ENCODE peak calls at places on chromosomes 7 and 10, in five cellular contexts. One of them, this sample, is unnamed.

GRCh38 chr7:112869111-112869774 is 79.0 kb upstream of the TMEM168 start:
- DNase-seq in A549: peak; percentile 40
- DNase-seq in body of pancreas: no peak
- DNase-seq in uterus: no peak
- DNase-seq in fibroblast of mammary gland: peak; percentile 57
- DNase-seq in this sample: peak; percentile 46

GRCh38 chr10:117734626-117735405 is 192.3 kb downstream of the EMX2 start:
- DNase-seq in A549: no peak
- DNase-seq in body of pancreas: no peak
- DNase-seq in uterus: no peak
- DNase-seq in fibroblast of mammary gland: no peak
- DNase-seq in this sample: no peak

GRCh38 chr7:22860784-22861482 is 38.3 kb upstream of the TOMM7 start:
- DNase-seq in A549: peak; percentile 51
- DNase-seq in body of pancreas: no peak
- DNase-seq in uterus: no peak
- DNase-seq in fibroblast of mammary gland: no peak
- DNase-seq in this sample: no peak

GRCh38 chr7:101614098-101614938 is 14.8 kb downstream of the MYL10 start:
- DNase-seq in A549: no peak
- DNase-seq in body of pancreas: no peak
- DNase-seq in uterus: no peak
- DNase-seq in fibroblast of mammary gland: no peak
- DNase-seq in this sample: no peak

GRCh38 chr10:79628083-79628482 is 17.3 kb downstream of the SFTPA1 start:
- DNase-seq in A549: no peak
- DNase-seq in body of pancreas: no peak
- DNase-seq in uterus: no peak
- DNase-seq in fibroblast of mammary gland: no peak
- DNase-seq in this sample: no peak

GRCh38 chr10:108582387-108582786 is 1340.9 kb downstream of the XPNPEP1 start:
- DNase-seq in A549: no peak
- DNase-seq in body of pancreas: no peak
- DNase-seq in uterus: no peak
- DNase-seq in fibroblast of mammary gland: peak; percentile 42
- DNase-seq in this sample: peak; percentile 4

GRCh38 chr10:73899401-73899780 is 11.5 kb upstream of the PLAU start:
- DNase-seq in A549: no peak
- DNase-seq in body of pancreas: peak; percentile 64
- DNase-seq in uterus: no peak
- DNase-seq in fibroblast of mammary gland: peak; percentile 92
- DNase-seq in this sample: peak; percentile 98

GRCh38 chr7:1542329-1542728 is 11.8 kb downstream of the MAFK start:
- DNase-seq in A549: no peak
- DNase-seq in body of pancreas: no peak
- DNase-seq in uterus: no peak
- DNase-seq in fibroblast of mammary gland: no peak
- DNase-seq in this sample: no peak

GRCh38 chr7:154856737-154857136 is 146.2 kb downstream of the PAXIP1 start:
- DNase-seq in A549: no peak
- DNase-seq in body of pancreas: no peak
- DNase-seq in uterus: no peak
- DNase-seq in fibroblast of mammary gland: no peak
- DNase-seq in this sample: no peak

GRCh38 chr7:120344276-120344675 is 71.3 kb downstream of the KCND2 start:
- DNase-seq in A549: no peak
- DNase-seq in body of pancreas: no peak
- DNase-seq in uterus: no peak
- DNase-seq in fibroblast of mammary gland: peak; percentile 24
- DNase-seq in this sample: no peak

GRCh38 chr10:5659702-5660528 is 6.5 kb downstream of the ASB13 start:
- DNase-seq in A549: peak; percentile 43
- DNase-seq in body of pancreas: peak; percentile 75
- DNase-seq in uterus: peak; percentile 52
- DNase-seq in fibroblast of mammary gland: peak; percentile 86
- DNase-seq in this sample: peak; percentile 84

GRCh38 chr10:34655286-34656170 is 159.6 kb downstream of the PARD3 start:
- DNase-seq in A549: peak; percentile 30
- DNase-seq in body of pancreas: peak; percentile 57
- DNase-seq in uterus: no peak
- DNase-seq in fibroblast of mammary gland: peak; percentile 76
- DNase-seq in this sample: peak; percentile 78

GRCh38 chr7:115087437-115087836 is 165.5 kb downstream of the MDFIC start:
- DNase-seq in A549: no peak
- DNase-seq in body of pancreas: peak; percentile 31
- DNase-seq in uterus: no peak
- DNase-seq in fibroblast of mammary gland: peak; percentile 90
- DNase-seq in this sample: peak; percentile 82

GRCh38 chr7:107234436-107234835 is 65.6 kb downstream of the HBP1 start:
- DNase-seq in A549: no peak
- DNase-seq in body of pancreas: no peak
- DNase-seq in uterus: no peak
- DNase-seq in fibroblast of mammary gland: no peak
- DNase-seq in this sample: peak; percentile 39

DNA sequence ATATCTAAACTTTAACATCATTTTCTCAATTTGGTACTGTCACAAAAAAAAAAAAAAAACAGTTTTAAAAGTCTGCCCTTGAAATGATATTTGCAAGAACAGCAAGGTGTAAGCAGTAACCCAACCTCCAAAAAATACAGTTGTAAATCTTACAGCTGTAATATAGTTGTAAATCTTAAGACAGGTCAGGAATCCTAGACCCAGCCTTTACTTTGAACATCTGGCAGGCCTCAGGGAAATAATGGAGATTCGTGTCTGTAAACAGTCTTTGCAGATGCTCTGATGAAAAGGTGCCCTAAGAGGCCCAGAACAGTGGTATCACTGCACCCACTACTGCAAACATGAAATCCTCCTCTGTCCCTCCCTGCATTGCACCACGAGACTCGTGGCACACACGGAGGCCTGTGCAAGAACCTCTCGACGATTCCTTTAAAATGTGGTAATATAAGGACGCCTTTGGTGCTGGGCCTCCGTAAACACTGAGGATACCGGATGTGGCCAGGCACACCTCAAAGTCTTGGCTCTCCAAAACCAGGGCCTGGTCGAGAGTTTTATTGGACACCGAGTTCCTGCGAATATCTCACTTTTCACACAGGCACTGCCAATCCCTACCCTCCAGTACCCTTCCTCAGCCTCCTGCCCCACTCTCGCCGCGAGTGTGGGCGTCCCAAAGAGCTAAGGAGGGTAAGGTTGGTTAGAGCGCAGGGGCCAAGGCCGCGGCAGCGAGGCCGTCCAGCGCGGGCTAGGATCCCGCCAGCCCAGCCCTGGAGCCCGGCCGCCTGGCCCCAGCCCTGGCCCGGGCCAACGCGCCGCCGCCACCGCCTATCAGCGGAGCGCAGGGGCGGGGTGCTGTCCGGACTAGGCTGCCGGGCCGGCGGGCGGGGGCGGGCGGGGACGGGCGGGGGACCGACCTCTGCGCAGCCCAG is 475 bp upstream of the REEP3 start:
- DNase-seq in A549: peak; percentile 58
- DNase-seq in body of pancreas: peak; percentile 74
- DNase-seq in uterus: peak; percentile 63
- DNase-seq in fibroblast of mammary gland: peak; percentile 72
- DNase-seq in this sample: peak; percentile 61
- H3K4me3 ChIP-seq in A549: peak overlapping the region; percentile 70
- H3K4me3 ChIP-seq in body of pancreas: no peak overlapping the region
- H3K4me3 ChIP-seq in uterus: peak overlapping the region; percentile 52
- H3K4me3 ChIP-seq in fibroblast of mammary gland: peak overlapping the region; percentile 51
- H3K4me3 ChIP-seq in this sample: peak overlapping the region; percentile 78

DNA sequence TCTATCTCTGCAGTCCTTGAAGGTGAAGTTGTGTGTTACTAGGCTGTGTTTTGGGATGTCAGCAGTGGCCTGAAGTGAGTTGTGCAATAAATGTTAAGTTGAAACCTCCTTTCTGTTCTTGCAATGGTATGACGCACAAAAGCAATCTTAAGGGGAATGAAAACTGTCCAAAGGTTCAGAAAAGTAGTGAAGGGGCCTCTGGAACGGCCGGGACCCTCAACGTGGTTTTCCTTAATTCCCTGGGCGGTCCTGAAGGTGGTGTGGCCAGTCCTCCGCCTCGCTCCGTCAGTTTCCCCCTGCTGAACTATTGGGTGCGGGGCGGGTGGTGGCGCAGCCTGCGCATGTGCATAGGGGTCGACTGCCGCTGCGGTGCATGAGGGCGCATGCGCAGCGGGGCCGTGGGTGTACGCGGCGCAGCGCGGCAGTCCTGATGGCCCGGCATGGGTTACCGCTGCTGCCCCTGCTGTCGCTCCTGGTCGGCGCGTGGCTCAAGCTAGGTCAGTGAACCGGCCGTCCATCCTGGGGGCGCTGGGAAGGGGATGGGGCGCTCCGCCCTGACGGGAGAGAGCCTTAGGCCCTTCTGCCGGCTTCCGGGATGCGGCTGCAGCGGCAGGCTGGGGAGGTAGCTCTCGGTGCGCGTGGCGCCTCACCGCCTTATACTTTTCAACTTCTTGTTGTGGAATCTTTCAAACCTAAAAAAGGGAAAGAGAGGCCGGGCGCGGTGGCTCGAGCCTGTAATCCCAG is at the start of gene SUMF2:
- DNase-seq in A549: peak; percentile 98
- DNase-seq in body of pancreas: peak; percentile 91
- DNase-seq in uterus: peak; percentile 92
- DNase-seq in fibroblast of mammary gland: peak; percentile 86
- DNase-seq in this sample: peak; percentile 74
- TF ChIP-seq CTCF in A549: no peak
- TF ChIP-seq CTCF in body of pancreas: peak; percentile 27
- TF ChIP-seq CTCF in uterus: peak; percentile 26
- TF ChIP-seq CTCF in fibroblast of mammary gland: no peak
- TF ChIP-seq CTCF in this sample: peak; percentile 10

GRCh38 chr7:156618078-156618790 is 22.3 kb upstream of the RNF32 start:
- DNase-seq in A549: no peak
- DNase-seq in body of pancreas: no peak
- DNase-seq in uterus: no peak
- DNase-seq in fibroblast of mammary gland: no peak
- DNase-seq in this sample: no peak

GRCh38 chr7:156618791-156619367 is 21.7 kb upstream of the RNF32 start:
- DNase-seq in A549: no peak
- DNase-seq in body of pancreas: no peak
- DNase-seq in uterus: no peak
- DNase-seq in fibroblast of mammary gland: no peak
- DNase-seq in this sample: no peak

GRCh38 chr7:156616269-156617202 is 24.0 kb upstream of the RNF32 start:
- DNase-seq in A549: no peak
- DNase-seq in body of pancreas: no peak
- DNase-seq in uterus: no peak
- DNase-seq in fibroblast of mammary gland: no peak
- DNase-seq in this sample: no peak

GRCh38 chr7:156614434-156615264 is 25.9 kb upstream of the RNF32 start:
- DNase-seq in A549: no peak
- DNase-seq in body of pancreas: no peak
- DNase-seq in uterus: no peak
- DNase-seq in fibroblast of mammary gland: no peak
- DNase-seq in this sample: no peak

DNA sequence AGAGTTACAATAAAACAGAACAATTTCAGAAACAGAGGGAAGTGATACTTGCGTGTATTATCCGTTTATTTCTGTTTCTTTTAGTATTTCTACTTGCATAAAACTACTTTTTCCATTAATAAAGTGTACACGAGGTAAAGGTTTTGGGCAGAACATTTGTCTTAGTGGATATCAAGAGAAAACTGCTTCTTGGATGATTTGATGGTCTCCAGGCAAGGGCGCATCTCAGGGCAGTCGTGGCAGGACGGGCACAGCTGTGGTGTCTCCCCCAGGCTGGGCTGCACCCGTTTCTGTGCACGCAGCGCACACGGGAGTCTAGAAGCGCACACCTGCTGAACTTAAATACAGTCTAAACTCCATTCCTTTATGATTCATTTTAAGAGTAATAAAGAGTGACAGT is 23.4 kb upstream of the RNF32 start:
- DNase-seq in A549: no peak
- DNase-seq in body of pancreas: no peak
- DNase-seq in uterus: no peak
- DNase-seq in fibroblast of mammary gland: no peak
- DNase-seq in this sample: no peak
- H3K4me3 ChIP-seq in A549: no peak overlapping the region
- H3K4me3 ChIP-seq in body of pancreas: no peak overlapping the region
- H3K4me3 ChIP-seq in uterus: no peak overlapping the region
- H3K4me3 ChIP-seq in fibroblast of mammary gland: no peak overlapping the region
- H3K4me3 ChIP-seq in this sample: no peak overlapping the region

DNA sequence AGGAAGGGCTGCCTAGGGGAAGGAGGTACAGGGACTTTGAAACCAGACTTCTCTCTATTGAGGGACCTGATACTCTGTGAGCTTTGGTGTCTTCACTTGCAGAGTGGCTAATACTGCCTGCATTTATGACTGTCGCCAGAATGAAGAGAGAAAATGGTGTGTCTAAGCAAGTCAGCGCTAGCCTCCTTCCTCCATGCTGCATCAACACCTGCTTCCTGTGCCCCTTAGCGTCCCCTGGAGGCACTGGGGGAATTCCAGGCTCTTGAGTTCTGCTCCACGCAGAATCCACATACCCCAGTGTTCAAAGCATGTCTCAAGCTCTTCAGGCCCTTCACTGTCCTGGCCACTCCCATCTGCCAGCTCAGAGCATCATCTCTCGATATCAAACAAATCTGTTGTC is 140.5 kb downstream of the PKD1L1 start:
- DNase-seq in A549: no peak
- DNase-seq in body of pancreas: no peak
- DNase-seq in uterus: no peak
- DNase-seq in fibroblast of mammary gland: no peak
- DNase-seq in this sample: no peak
- TF ChIP-seq CTCF in A549: no peak
- TF ChIP-seq CTCF in body of pancreas: no peak
- TF ChIP-seq CTCF in uterus: no peak
- TF ChIP-seq CTCF in fibroblast of mammary gland: no peak
- TF ChIP-seq CTCF in this sample: no peak

GRCh38 chr7:35255909-35256876 is 2.3 kb upstream of the TBX20 start:
- DNase-seq in A549: no peak
- DNase-seq in body of pancreas: no peak
- DNase-seq in uterus: no peak
- DNase-seq in fibroblast of mammary gland: no peak
- DNase-seq in this sample: no peak
- H3K4me3 ChIP-seq in A549: no peak overlapping the region
- H3K4me3 ChIP-seq in body of pancreas: no peak overlapping the region
- H3K4me3 ChIP-seq in uterus: no peak overlapping the region
- H3K4me3 ChIP-seq in fibroblast of mammary gland: no peak overlapping the region
- H3K4me3 ChIP-seq in this sample: no peak overlapping the region

DNA sequence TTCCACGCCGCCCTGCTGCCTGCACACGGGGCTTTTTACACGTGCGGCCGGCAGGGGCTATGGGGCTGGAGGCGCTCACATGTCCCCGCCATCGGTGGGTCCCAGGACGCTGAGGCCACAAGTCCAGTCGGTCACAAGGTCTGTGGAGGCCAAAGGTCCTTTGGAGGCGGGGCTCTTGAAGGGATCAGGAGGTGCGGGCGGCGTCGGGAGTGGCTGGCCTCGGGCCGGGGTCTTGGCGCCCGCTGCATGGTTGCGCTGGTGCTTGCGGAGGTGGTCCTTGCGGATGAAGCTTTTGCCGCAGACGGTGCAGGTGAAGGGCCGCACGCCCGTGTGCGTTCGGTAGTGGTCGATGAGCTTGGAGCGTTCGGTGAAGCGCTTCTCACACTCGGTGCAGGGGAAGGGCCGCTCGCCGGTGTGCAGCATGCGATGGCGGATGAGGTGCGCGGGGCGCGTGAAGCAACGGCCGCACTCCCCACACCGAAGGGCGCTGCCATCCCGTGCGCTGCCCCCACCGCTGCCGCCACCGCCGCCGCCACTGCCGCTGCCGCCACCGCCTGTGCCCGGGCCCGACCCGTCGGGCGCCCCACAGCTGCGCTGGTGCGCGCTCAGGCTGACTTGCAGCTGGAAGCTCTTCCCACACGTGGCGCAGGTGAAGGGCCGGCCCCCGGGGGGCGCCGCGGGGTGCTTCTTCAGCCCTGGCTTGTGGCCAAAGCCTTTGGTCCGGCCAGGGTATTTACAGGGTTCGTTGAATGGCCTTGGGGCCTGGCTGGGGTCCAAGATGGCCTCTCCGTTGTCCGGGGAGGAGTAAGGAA is 13.7 kb upstream of the ZNF777 start:
- DNase-seq in A549: no peak
- DNase-seq in body of pancreas: no peak
- DNase-seq in uterus: no peak
- DNase-seq in fibroblast of mammary gland: no peak
- DNase-seq in this sample: no peak
- TF ChIP-seq CTCF in A549: no peak
- TF ChIP-seq CTCF in body of pancreas: no peak
- TF ChIP-seq CTCF in uterus: no peak
- TF ChIP-seq CTCF in fibroblast of mammary gland: no peak
- TF ChIP-seq CTCF in this sample: no peak